ENCODE peak calls at places on chromosomes 1 and 21, in seven cellular contexts. I, N, B, U, W, M and C are unnamed samples.

GRCh38 chr1:27981146-27981545 is 21.4 kb downstream of the XKR8 start:
- DNase-seq in I (no peak), N (no peak), B (no peak), U (no peak), W (peak), M (no peak), C (no peak)

GRCh38 chr1:62235576-62235975 is 40.9 kb downstream of the L1TD1 start:
- DNase-seq in I (no peak), N (no peak), B (no peak), U (no peak), W (no peak), M (no peak), C (no peak)

GRCh38 chr1:158003409-158003805 is 10.0 kb downstream of the KIRREL1 start:
- DNase-seq in I (no peak), N (no peak), B (no peak), U (no peak), W (no peak), M (peak), C (no peak)

GRCh38 chr1:111624382-111624781 is 4.8 kb downstream of the RAP1A start:
- DNase-seq in I (no peak), N (no peak), B (no peak), U (no peak), W (no peak), M (no peak), C (no peak)

GRCh38 chr1:204417231-204417997 is 5.8 kb upstream of the PPP1R15B start:
- DNase-seq in I (peak), N (peak), B (peak), U (no peak), W (no peak), M (peak), C (peak)

GRCh38 chr1:154847891-154848290 is 22.2 kb downstream of the KCNN3 start:
- DNase-seq in I (peak), N (no peak), B (no peak), U (no peak), W (peak), M (no peak), C (peak)

GRCh38 chr1:54934869-54935268 is 45.6 kb upstream of the TMEM61 start:
- DNase-seq in I (no peak), N (no peak), B (no peak), U (no peak), W (no peak), M (peak), C (peak)

GRCh38 chr1:26410706-26411623 is at the start of gene LIN28A:
- DNase-seq in I (peak), N (no peak), B (no peak), U (no peak), W (no peak), M (no peak), C (no peak)

GRCh38 chr1:147109041-147109440 is 63.2 kb downstream of the PRKAB2 start:
- DNase-seq in I (no peak), N (no peak), B (no peak), U (no peak), W (no peak), M (no peak), C (no peak)

GRCh38 chr1:169368406-169368769 is 393 bp downstream of the BLZF1 start:
- DNase-seq in I (no peak), N (peak), B (peak), U (no peak), W (no peak), M (no peak), C (no peak)

GRCh38 chr21:32093758-32094463 is 184.9 kb downstream of the MIS18A start:
- DNase-seq in I (no peak), N (no peak), B (no peak), U (no peak), W (no peak), M (no peak), C (no peak)

GRCh38 chr1:10768552-10768951 is 27.9 kb downstream of the CASZ1 start:
- DNase-seq in I (no peak), N (no peak), B (no peak), U (no peak), W (no peak), M (no peak), C (no peak)

GRCh38 chr1:55542901-55543504 is 327.8 kb upstream of the USP24 start:
- DNase-seq in I (no peak), N (no peak), B (no peak), U (no peak), W (no peak), M (peak), C (no peak)

GRCh38 chr1:115564201-115564600 is 77.6 kb upstream of the VANGL1 start:
- DNase-seq in I (peak), N (no peak), B (no peak), U (no peak), W (no peak), M (no peak), C (no peak)

GRCh38 chr1:116847688-116848531 is 61.8 kb upstream of the PTGFRN start:
- DNase-seq in I (no peak), N (no peak), B (peak), U (no peak), W (no peak), M (no peak), C (peak)